ENCODE peak calls at places on chromosomes 13 and 19, in six cellular contexts. P is AG04450, M is A549, B is H1, D is GM12878, W is fibroblast of lung. G is an unnamed sample.

GRCh38 chr13:48532146-48532472 is 771 bp downstream of the RCBTB2 start:
- DNase-seq in P (peak; percentile 13), M (no peak), B (no peak), D (peak; percentile 26), W (peak; percentile 52), G (no peak)

GRCh38 chr13:31945202-31945978 is 86.2 kb upstream of the FRY start:
- DNase-seq in P (no peak), M (no peak), B (no peak), D (no peak), W (peak; percentile 74), G (peak; percentile 77)

GRCh38 chr13:67137044-67137735 is 92.9 kb downstream of the PCDH9 start:
- DNase-seq in P (no peak), M (no peak), B (no peak), D (no peak), W (peak; percentile 47), G (no peak)

GRCh38 chr19:49921871-49922755 is 6.9 kb upstream of the ATF5 start:
- DNase-seq in P (peak; percentile 29), M (no peak), B (no peak), D (no peak), W (peak; percentile 60), G (no peak)

GRCh38 chr19:48053856-48054255 is 10.0 kb upstream of the CABP5 start:
- DNase-seq in P (no peak), M (no peak), B (no peak), D (no peak), W (no peak), G (no peak)

GRCh38 chr19:39671739-39672363 is 16.1 kb downstream of the LGALS16 start:
- DNase-seq in P (no peak), M (peak; percentile 69), B (peak; percentile 50), D (no peak), W (peak; percentile 24), G (peak; percentile 37)

GRCh38 chr19:42532881-42533280 is 4.6 kb upstream of the CEACAM1 start:
- DNase-seq in P (no peak), M (no peak), B (peak; percentile 33), D (no peak), W (no peak), G (no peak)

GRCh38 chr13:110371550-110372465 is 64.7 kb downstream of the COL4A2 start:
- DNase-seq in P (no peak), M (no peak), B (no peak), D (peak; percentile 40), W (peak; percentile 65), G (peak; percentile 57)

GRCh38 chr13:103328899-103329298 is 262.7 kb upstream of the SLC10A2 start:
- DNase-seq in P (no peak), M (no peak), B (no peak), D (no peak), W (no peak), G (no peak)

GRCh38 chr19:36972594-36972993 is 56.5 kb downstream of the ZNF568 start:
- DNase-seq in P (no peak), M (no peak), B (no peak), D (no peak), W (no peak), G (no peak)

GRCh38 chr13:106143392-106143791 is 392.1 kb downstream of the EFNB2 start:
- DNase-seq in P (peak; percentile 61), M (no peak), B (no peak), D (no peak), W (peak; percentile 62), G (no peak)

GRCh38 chr13:73991884-73992283 is 142.3 kb downstream of the KLF12 start:
- DNase-seq in P (no peak), M (no peak), B (no peak), D (no peak), W (no peak), G (no peak)

GRCh38 chr19:5308471-5309437 is 31.9 kb downstream of the PTPRS start:
- DNase-seq in P (peak; percentile 86), M (no peak), B (no peak), D (no peak), W (peak; percentile 91), G (peak; percentile 93)

GRCh38 chr13:102854675-102855074 is 8.8 kb downstream of the ERCC5 start:
- DNase-seq in P (no peak), M (no peak), B (no peak), D (no peak), W (no peak), G (no peak)

GRCh38 chr13:90690458-90691063 is 656.9 kb upstream of the MIR17HG start:
- DNase-seq in P (no peak), M (no peak), B (no peak), D (no peak), W (peak; percentile 86), G (no peak)

GRCh38 chr19:30255783-30256509 is 116.2 kb upstream of the ZNF536 start:
- DNase-seq in P (no peak), M (no peak), B (no peak), D (no peak), W (no peak), G (peak; percentile 52)

GRCh38 chr13:28488376-28489005 is 6.4 kb downstream of the FLT1 start:
- DNase-seq in P (no peak), M (no peak), B (no peak), D (no peak), W (no peak), G (no peak)

GRCh38 chr19:8413593-8413923 is 453 bp downstream of the MARCHF2 start:
- DNase-seq in P (no peak), M (no peak), B (no peak), D (no peak), W (no peak), G (no peak)

GRCh38 chr13:35349673-35350278 is 126.7 kb downstream of the MAB21L1 start:
- DNase-seq in P (no peak), M (peak; percentile 0), B (no peak), D (peak; percentile 52), W (peak; percentile 19), G (no peak)

GRCh38 chr19:46081928-46082727 is 41.3 kb upstream of the IGFL4 start:
- DNase-seq in P (no peak), M (peak; percentile 70), B (no peak), D (peak; percentile 8), W (peak; percentile 70), G (peak; percentile 43)

DNA sequence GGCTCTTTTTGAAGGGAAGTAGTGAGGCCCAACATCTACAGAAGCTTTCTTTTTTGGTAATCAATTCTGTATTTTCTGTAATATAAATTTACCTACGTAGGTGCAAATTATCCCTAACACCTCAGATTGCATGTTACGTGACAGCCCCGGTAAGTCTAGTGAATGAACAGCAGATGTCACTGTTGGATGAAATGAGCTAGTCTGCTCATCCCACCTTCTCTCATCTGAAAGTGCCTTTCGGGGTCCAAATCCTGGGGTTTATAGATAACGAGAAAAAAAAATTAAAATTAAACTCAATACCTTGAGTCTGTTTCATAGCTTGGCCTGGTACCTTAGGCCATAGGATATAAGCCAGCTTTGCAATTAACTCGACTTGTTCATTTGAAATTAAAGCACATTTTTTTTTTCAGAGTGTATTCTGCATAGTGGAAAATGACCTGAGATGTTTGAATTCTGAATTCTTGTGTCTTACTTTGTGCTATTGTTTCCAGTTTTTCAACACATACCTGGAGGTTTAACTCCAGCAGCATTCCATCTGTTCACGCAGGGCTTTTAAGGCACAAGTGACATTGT is 548.2 kb downstream of the GPC5 start:
- DNase-seq in P (no peak), M (peak; percentile 1), B (no peak), D (no peak), W (peak; percentile 16), G (peak; percentile 15)
- TF ChIP-seq CTCF in P (peak; percentile 51), M (peak; percentile 11), B (peak; percentile 70), D (peak; percentile 39), W (no peak), G (peak; percentile 84)

DNA sequence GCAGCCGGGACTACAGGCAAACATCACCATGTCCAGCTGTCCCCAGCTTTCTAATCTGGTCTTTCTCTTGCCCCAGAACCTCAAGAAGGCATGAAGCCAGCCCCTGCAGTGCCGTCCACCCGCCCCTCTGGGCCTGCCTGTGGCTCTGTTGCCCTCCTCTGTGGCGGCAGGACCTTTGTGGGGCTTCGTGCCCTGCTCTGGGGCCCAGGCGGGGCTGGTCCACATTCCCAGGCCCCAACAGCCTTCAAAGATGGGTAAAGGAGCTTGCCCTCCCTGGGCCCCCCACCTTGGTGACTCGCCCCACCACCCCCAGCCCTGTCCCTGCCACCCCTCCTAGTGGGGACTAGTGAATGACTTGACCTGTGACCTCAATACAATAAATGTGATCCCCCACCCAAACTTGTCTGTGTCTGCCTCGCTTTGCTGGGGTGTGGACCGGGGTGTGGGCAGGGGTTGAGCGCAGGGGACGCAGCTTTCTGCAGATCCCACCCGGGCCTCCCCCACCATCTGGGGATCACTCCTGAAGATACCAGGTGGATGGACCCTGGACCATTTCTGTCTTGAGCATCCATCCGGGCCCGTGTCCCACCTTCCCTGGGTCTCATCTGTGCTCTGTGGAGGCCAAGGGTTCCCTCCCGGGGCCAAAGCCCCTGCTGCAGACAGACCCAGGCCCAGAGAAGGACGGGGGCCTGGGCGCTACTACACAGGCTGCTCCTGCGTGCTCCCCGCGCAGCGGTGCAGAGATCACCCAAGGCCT is 15.3 kb downstream of the PRKCSH start:
- DNase-seq in P (no peak), M (no peak), B (no peak), D (no peak), W (no peak), G (no peak)
- H3K4me3 ChIP-seq in P (no peak overlapping the region), M (no peak overlapping the region), B (no peak overlapping the region), D (no peak overlapping the region), W (no peak overlapping the region), G (no peak overlapping the region)

GRCh38 chr19:18190278-18190677 is 2.7 kb upstream of the MPV17L2 start:
- DNase-seq in P (no peak), M (no peak), B (no peak), D (no peak), W (no peak), G (no peak)

GRCh38 chr19:18192673-18193387 is at the start of gene MPV17L2:
- DNase-seq in P (peak; percentile 100), M (peak; percentile 70), B (peak; percentile 95), D (peak; percentile 100), W (peak; percentile 100), G (peak; percentile 99)

GRCh38 chr19:18194208-18194530 is 1.2 kb downstream of the MPV17L2 start:
- DNase-seq in P (no peak), M (no peak), B (no peak), D (no peak), W (no peak), G (no peak)

GRCh38 chr19:18193388-18194207 is 580 bp downstream of the MPV17L2 start:
- DNase-seq in P (no peak), M (no peak), B (no peak), D (no peak), W (no peak), G (no peak)

GRCh38 chr19:18191640-18192062 is 1.4 kb upstream of the MPV17L2 start:
- DNase-seq in P (no peak), M (no peak), B (no peak), D (no peak), W (no peak), G (no peak)
- TF ChIP-seq CTCF in P (no peak), M (no peak), B (no peak), D (no peak), W (no peak), G (no peak)

DNA sequence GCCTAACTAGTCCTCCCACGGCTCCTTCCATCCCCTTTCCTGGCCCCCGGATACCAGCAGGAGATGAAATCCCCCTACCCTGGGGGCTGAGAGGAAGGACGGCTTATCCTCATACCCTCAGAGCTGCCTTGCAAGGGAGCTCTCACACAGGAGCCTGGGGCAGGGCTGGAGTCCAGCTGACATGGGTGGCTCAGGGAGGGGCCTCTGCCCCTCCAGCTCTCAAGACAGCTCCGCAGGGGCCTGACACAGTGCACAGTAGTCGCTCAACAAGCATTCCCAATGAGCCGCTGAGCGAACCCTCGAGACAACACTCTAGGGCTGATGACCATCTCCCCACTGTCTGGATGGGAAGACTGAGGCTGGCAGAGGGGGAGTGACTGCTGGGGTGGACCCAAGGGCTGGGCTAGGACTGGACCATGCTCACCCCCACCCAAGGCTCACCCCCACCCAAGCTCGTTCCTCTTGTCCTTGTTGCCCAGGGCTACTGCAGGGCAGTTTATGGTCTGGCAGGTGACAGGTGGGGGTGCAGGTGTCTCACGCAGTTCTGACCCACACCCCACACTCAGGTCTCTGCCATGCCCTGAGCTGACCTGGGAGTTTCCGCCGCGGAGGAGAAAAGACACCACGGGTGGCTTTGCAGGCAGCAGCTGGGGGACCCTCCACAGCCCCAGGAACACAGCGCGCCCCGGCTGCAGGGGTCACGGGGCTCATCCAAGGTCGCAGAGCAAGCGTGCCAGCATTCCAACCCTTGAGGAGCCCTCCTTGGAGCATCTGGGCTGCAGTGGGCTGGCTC is 3.9 kb downstream of the ZBTB7A start:
- DNase-seq in P (no peak), M (no peak), B (no peak), D (no peak), W (no peak), G (no peak)
- H3K4me3 ChIP-seq in P (peak overlapping the region; percentile 74), M (peak overlapping the region; percentile 96), B (no peak overlapping the region), D (peak overlapping the region; percentile 84), W (peak overlapping the region; percentile 74), G (no peak overlapping the region)